ENCODE peak calls at places on chromosomes 13 and 19, in six cellular contexts. B is AG04450, G is IMR-90, C is colonic mucosa, U is mesothelial cell of epicardium, K is bronchial epithelial cell. Q is an unnamed sample.

GRCh38 chr13:32581177-32581786 is 5.0 kb upstream of the PDS5B start:
- DNase-seq in U (no peak), C (no peak), G (peak; percentile 47), B (no peak), K (peak; percentile 26), Q (no peak)

GRCh38 chr13:88739192-88739591 is 1068.0 kb downstream of the SLITRK5 start:
- DNase-seq in G (no peak), B (no peak), U (no peak), K (no peak), C (no peak), Q (no peak)

GRCh38 chr19:41436664-41436951 is 3.1 kb downstream of the DMAC2 start:
- DNase-seq in K (no peak), U (no peak), C (no peak), B (no peak), G (no peak), Q (no peak)

GRCh38 chr13:35994131-35994966 is 136.8 kb downstream of the DCLK1 start:
- DNase-seq in C (no peak), K (peak; percentile 75), G (peak; percentile 4), B (no peak), U (no peak), Q (no peak)

GRCh38 chr19:17037184-17037583 is 10.6 kb upstream of the CPAMD8 start:
- DNase-seq in K (no peak), C (no peak), B (no peak), G (no peak), U (no peak), Q (no peak)

GRCh38 chr13:19587635-19588300 is 26.4 kb upstream of the TPTE2 start:
- DNase-seq in U (no peak), C (no peak), B (no peak), K (peak; percentile 36), G (peak; percentile 52), Q (no peak)

GRCh38 chr13:51266642-51267041 is 44.4 kb downstream of the FAM124A start:
- DNase-seq in K (no peak), U (no peak), B (no peak), G (no peak), C (no peak), Q (no peak)

GRCh38 chr13:45092668-45093067 is 27.6 kb upstream of the GTF2F2 start:
- DNase-seq in G (no peak), U (no peak), B (no peak), K (peak; percentile 8), C (no peak), Q (no peak)

GRCh38 chr13:52161193-52161646 is 1.8 kb upstream of the NEK3 start:
- DNase-seq in B (no peak), U (no peak), C (peak; percentile 38), K (no peak), G (no peak), Q (no peak)

GRCh38 chr19:55088543-55089265 is 13.0 kb downstream of the EPS8L1 start:
- DNase-seq in U (peak; percentile 74), B (peak; percentile 13), C (peak; percentile 87), G (peak; percentile 43), K (peak; percentile 41), Q (peak; percentile 97)

GRCh38 chr19:1131718-1132552 is 28.1 kb downstream of the GPX4 start:
- DNase-seq in K (peak; percentile 85), B (peak; percentile 43), G (peak; percentile 88), U (no peak), C (peak; percentile 93), Q (peak; percentile 85)

GRCh38 chr19:57338798-57339378 is 12.2 kb upstream of the ZNF304 start:
- DNase-seq in G (peak; percentile 66), K (no peak), B (no peak), U (no peak), C (no peak), Q (no peak)

GRCh38 chr19:907183-907853 is 5.7 kb downstream of the R3HDM4 start:
- DNase-seq in G (no peak), B (no peak), K (no peak), C (no peak), U (no peak), Q (no peak)

GRCh38 chr13:24716446-24716845 is 36.2 kb downstream of the ATP12A start:
- DNase-seq in G (no peak), K (no peak), C (no peak), U (no peak), B (no peak), Q (no peak)

GRCh38 chr19:3243851-3244700 is 19.6 kb downstream of the CELF5 start:
- DNase-seq in G (peak; percentile 56), C (peak; percentile 63), U (peak; percentile 60), K (peak; percentile 47), B (peak; percentile 23), Q (no peak)

GRCh38 chr13:27372896-27373295 is 51.5 kb upstream of the GTF3A start:
- DNase-seq in U (no peak), C (peak; percentile 76), B (no peak), G (peak; percentile 16), K (no peak), Q (no peak)

GRCh38 chr13:54445453-54445852 is 1416.8 kb downstream of the OLFM4 start:
- DNase-seq in K (no peak), C (no peak), U (no peak), B (no peak), G (no peak), Q (no peak)

GRCh38 chr19:49809155-49809986 is 3.7 kb downstream of the FUZ start:
- DNase-seq in B (no peak), U (no peak), G (no peak), K (no peak), C (peak; percentile 67), Q (no peak)

GRCh38 chr19:38674388-38675133 is 27.1 kb downstream of the ACTN4 start:
- DNase-seq in K (peak; percentile 100), C (no peak), U (no peak), B (no peak), G (peak; percentile 49), Q (no peak)

GRCh38 chr13:52459668-52460067 is 4.4 kb downstream of the CKAP2 start:
- DNase-seq in B (peak; percentile 21), G (peak; percentile 86), K (peak; percentile 85), U (no peak), C (no peak), Q (no peak)

GRCh38 chr13:105920375-105920774 is 615.1 kb downstream of the EFNB2 start:
- DNase-seq in C (peak; percentile 41), K (peak; percentile 96), U (no peak), G (peak; percentile 87), B (no peak), Q (no peak)

GRCh38 chr19:49210108-49210900 is 52.7 kb downstream of the TRPM4 start:
- DNase-seq in C (peak; percentile 35), G (no peak), B (no peak), U (no peak), K (no peak), Q (no peak)

GRCh38 chr19:29583196-29584006 is 22.7 kb upstream of the POP4 start:
- DNase-seq in C (no peak), G (peak; percentile 48), K (peak; percentile 12), B (no peak), U (no peak), Q (no peak)

GRCh38 chr19:11322269-11323024 is 17.0 kb downstream of the RAB3D start:
- DNase-seq in B (no peak), K (no peak), U (no peak), G (peak; percentile 37), C (no peak), Q (no peak)

GRCh38 chr13:114225610-114226009 is 9.1 kb upstream of the CDC16 start:
- DNase-seq in C (no peak), K (no peak), B (no peak), U (no peak), G (no peak), Q (no peak)

GRCh38 chr13:51628059-51628852 is 44.0 kb downstream of the WDFY2 start:
- DNase-seq in B (no peak), C (no peak), K (no peak), U (no peak), G (no peak), Q (no peak)

GRCh38 chr13:38902551-38902950 is 88.1 kb downstream of the STOML3 start:
- DNase-seq in C (no peak), U (no peak), K (peak; percentile 69), B (no peak), G (no peak), Q (no peak)

DNA sequence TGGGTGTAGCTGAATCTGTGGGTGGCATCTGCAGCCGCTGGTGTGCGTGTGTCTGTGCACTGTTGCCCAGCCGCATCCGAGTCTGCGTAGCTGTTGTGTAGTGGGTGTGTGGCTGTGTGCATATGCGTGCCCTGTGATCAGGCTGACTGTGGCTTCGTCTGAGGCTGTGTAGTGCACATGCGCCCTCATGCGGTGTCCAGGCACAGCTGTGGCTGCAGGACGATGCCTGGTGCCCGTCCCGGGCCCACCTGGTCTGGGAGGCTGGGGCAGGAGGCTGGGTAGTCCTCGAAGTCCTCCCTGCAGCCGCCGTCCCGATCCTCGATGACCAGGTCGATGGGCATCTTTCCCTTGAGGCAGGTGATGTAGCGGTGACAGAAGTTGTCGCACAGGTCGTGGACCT is 4.9 kb downstream of the MEIS3 start:
- DNase-seq in C (no peak), K (no peak), U (no peak), B (no peak), G (no peak), Q (no peak)
- TF ChIP-seq CTCF in C (no peak), K (peak; percentile 47), U (no peak), B (no peak), G (no peak), Q (no peak)

GRCh38 chr19:5045956-5046338 is 77.0 kb downstream of the KDM4B start:
- DNase-seq in C (peak; percentile 25), B (no peak), K (no peak), U (no peak), G (no peak), Q (no peak)
- TF ChIP-seq CTCF in C (no peak), B (no peak), K (no peak), U (no peak), G (no peak), Q (no peak)

GRCh38 chr13:109191422-109191821 is 562.0 kb downstream of the MYO16 start:
- DNase-seq in G (no peak), B (no peak), K (no peak), C (no peak), U (no peak), Q (no peak)
- TF ChIP-seq CTCF in G (no peak), B (no peak), K (no peak), C (no peak), U (no peak), Q (no peak)

GRCh38 chr19:34253711-34254551 is 423 bp upstream of the GARRE1 start:
- DNase-seq in U (peak; percentile 86), G (peak; percentile 47), K (no peak), C (peak; percentile 94), B (no peak), Q (peak; percentile 55)
- TF ChIP-seq CTCF in U (no peak), G (no peak), K (no peak), C (no peak), B (no peak), Q (no peak)

Q was measured in omental fat pad.